ENCODE peak calls at places on chromosomes 13 and 19, in six cellular contexts. T is thoracic aorta; O is colonic mucosa; X is CD8-positive, alpha-beta T cell; W is left ventricle myocardium inferior; I is psoas muscle. K is an unnamed sample.
A peak's percentile ranks its signal among the peaks of the same experiment; 100 is the strongest.

GRCh38 chr13:97367427-97367826 is 66.5 kb upstream of the RAP2A start:
- DNase-seq in T (no peak), O (no peak), X (no peak), W (no peak), I (peak; percentile 33), K (no peak)

GRCh38 chr13:44273216-44273615 is 100.4 kb upstream of the SERP2 start:
- DNase-seq in T (no peak), O (no peak), X (no peak), W (no peak), I (no peak), K (no peak)

GRCh38 chr13:104740616-104741222 is 1674.5 kb upstream of the SLC10A2 start:
- DNase-seq in T (no peak), O (no peak), X (no peak), W (no peak), I (peak; percentile 8), K (no peak)

GRCh38 chr13:50119593-50119992 is 104.3 kb downstream of the KCNRG start:
- DNase-seq in T (no peak), O (no peak), X (no peak), W (no peak), I (no peak), K (no peak)

GRCh38 chr13:43363156-43363918 is 340.0 kb downstream of the DNAJC15 start:
- DNase-seq in T (no peak), O (no peak), X (no peak), W (no peak), I (no peak), K (no peak)

GRCh38 chr13:59461411-59461810 is 702.3 kb downstream of the DIAPH3 start:
- DNase-seq in T (no peak), O (no peak), X (no peak), W (no peak), I (no peak), K (no peak)

GRCh38 chr19:50361290-50362029 is 4.0 kb downstream of the NAPSA start:
- DNase-seq in T (no peak), O (no peak), X (no peak), W (no peak), I (no peak), K (no peak)

GRCh38 chr13:41827507-41828213 is 133.2 kb downstream of the VWA8 start:
- DNase-seq in T (peak; percentile 7), O (no peak), X (no peak), W (no peak), I (no peak), K (no peak)

GRCh38 chr13:21676611-21677021 is 5.7 kb downstream of the FGF9 start:
- DNase-seq in T (no peak), O (peak; percentile 59), X (no peak), W (no peak), I (peak; percentile 24), K (no peak)

GRCh38 chr19:48746738-48747575 is at the start of gene IZUMO1:
- DNase-seq in T (peak; percentile 43), O (peak; percentile 71), X (no peak), W (peak; percentile 84), I (peak; percentile 77), K (peak; percentile 89)

GRCh38 chr13:34894756-34895155 is 47.3 kb upstream of the NBEA start:
- DNase-seq in T (no peak), O (no peak), X (no peak), W (no peak), I (no peak), K (no peak)

GRCh38 chr19:18416778-18417249 is 2.4 kb upstream of the SSBP4 start:
- DNase-seq in T (peak; percentile 82), O (peak; percentile 85), X (no peak), W (peak; percentile 94), I (peak; percentile 90), K (peak; percentile 95)

GRCh38 chr13:57874530-57874929 is 243.0 kb downstream of the PCDH17 start:
- DNase-seq in T (no peak), O (no peak), X (no peak), W (peak; percentile 21), I (no peak), K (peak; percentile 56)

GRCh38 chr13:113852536-113853517 is 11.0 kb downstream of the GAS6 start:
- DNase-seq in T (no peak), O (peak; percentile 20), X (peak; percentile 42), W (no peak), I (no peak), K (no peak)

GRCh38 chr13:110944968-110945952 is 30.4 kb upstream of the ANKRD10 start:
- DNase-seq in T (no peak), O (no peak), X (no peak), W (no peak), I (no peak), K (no peak)

GRCh38 chr19:44142014-44142523 is 715 bp downstream of the ZNF234 start:
- DNase-seq in T (no peak), O (peak; percentile 23), X (no peak), W (no peak), I (peak; percentile 14), K (no peak)

GRCh38 chr13:111460548-111461444 is 140.4 kb downstream of the TEX29 start:
- DNase-seq in T (no peak), O (no peak), X (peak; percentile 45), W (no peak), I (peak; percentile 26), K (peak; percentile 22)

GRCh38 chr13:103810026-103810425 is 743.8 kb upstream of the SLC10A2 start:
- DNase-seq in T (no peak), O (no peak), X (no peak), W (no peak), I (no peak), K (no peak)

GRCh38 chr13:94712812-94713555 is 639 bp upstream of the SOX21 start:
- DNase-seq in T (no peak), O (no peak), X (no peak), W (no peak), I (peak; percentile 34), K (no peak)

GRCh38 chr19:56942749-56943148 is 102.2 kb upstream of the PEG3 start:
- DNase-seq in T (no peak), O (peak; percentile 19), X (no peak), W (peak; percentile 30), I (peak; percentile 21), K (peak; percentile 32)

GRCh38 chr19:18967358-18968146 is 26.5 kb upstream of the HOMER3 start:
- DNase-seq in T (peak; percentile 7), O (peak; percentile 41), X (no peak), W (peak; percentile 60), I (peak; percentile 77), K (peak; percentile 66)

DNA sequence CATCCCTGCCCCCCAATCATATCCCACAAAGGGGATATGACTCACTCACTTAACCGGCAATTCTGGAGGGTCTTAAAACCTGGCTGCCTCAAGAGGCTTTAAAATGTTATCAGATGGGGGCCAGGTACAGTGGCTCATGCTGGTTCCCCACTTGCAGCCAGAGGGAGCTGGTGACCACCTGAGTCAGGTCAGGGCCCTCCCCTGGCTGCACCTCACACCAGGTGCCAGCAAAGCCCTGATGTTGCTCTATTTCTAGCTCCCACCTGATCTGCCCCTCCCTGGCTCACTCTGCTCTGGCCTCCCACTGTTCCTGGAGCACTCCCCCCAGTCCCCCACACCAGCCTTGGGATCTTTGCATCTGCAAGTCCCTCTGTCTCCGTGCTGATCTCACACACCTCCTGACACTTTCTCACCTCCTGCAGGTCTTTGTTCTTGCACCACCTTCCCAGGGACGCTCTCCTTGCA is 14.2 kb downstream of the HPN start:
- DNase-seq in T (no peak), O (no peak), X (no peak), W (no peak), I (no peak), K (no peak)
- TF ChIP-seq CTCF in T (no peak), O (no peak), X (peak; percentile 24), W (no peak), I (no peak), K (no peak)

GRCh38 chr19:3687774-3688706 is 12.2 kb downstream of the PIP5K1C start:
- DNase-seq in T (no peak), O (peak; percentile 60), X (peak; percentile 83), W (no peak), I (no peak), K (no peak)

GRCh38 chr19:3690551-3691371 is 9.5 kb downstream of the PIP5K1C start:
- DNase-seq in T (no peak), O (no peak), X (no peak), W (no peak), I (no peak), K (no peak)

GRCh38 chr19:3683866-3684816 is 16.1 kb downstream of the PIP5K1C start:
- DNase-seq in T (no peak), O (no peak), X (no peak), W (no peak), I (no peak), K (no peak)

GRCh38 chr19:3684817-3685410 is 15.4 kb downstream of the PIP5K1C start:
- DNase-seq in T (no peak), O (no peak), X (no peak), W (no peak), I (no peak), K (no peak)

GRCh38 chr19:3687393-3687773 is 12.9 kb downstream of the PIP5K1C start:
- DNase-seq in T (no peak), O (no peak), X (no peak), W (no peak), I (no peak), K (no peak)
- H3K27ac ChIP-seq in T (peak overlapping the region; percentile 44), O (no peak overlapping the region), X (peak overlapping the region; percentile 76), W (peak overlapping the region; percentile 42), I (no peak overlapping the region), K (no peak overlapping the region)

GRCh38 chr19:17001603-17002183 is 24.9 kb downstream of the CPAMD8 start:
- DNase-seq in T (no peak), O (no peak), X (peak; percentile 79), W (no peak), I (no peak), K (peak; percentile 68)

GRCh38 chr19:17004386-17004785 is 22.2 kb downstream of the CPAMD8 start:
- DNase-seq in T (no peak), O (no peak), X (no peak), W (no peak), I (no peak), K (peak; percentile 33)

GRCh38 chr19:17006579-17006978 is 20.0 kb downstream of the CPAMD8 start:
- DNase-seq in T (no peak), O (no peak), X (no peak), W (no peak), I (no peak), K (no peak)

GRCh38 chr19:17002455-17002854 is 24.2 kb downstream of the CPAMD8 start:
- DNase-seq in T (no peak), O (no peak), X (no peak), W (no peak), I (no peak), K (no peak)

DNA sequence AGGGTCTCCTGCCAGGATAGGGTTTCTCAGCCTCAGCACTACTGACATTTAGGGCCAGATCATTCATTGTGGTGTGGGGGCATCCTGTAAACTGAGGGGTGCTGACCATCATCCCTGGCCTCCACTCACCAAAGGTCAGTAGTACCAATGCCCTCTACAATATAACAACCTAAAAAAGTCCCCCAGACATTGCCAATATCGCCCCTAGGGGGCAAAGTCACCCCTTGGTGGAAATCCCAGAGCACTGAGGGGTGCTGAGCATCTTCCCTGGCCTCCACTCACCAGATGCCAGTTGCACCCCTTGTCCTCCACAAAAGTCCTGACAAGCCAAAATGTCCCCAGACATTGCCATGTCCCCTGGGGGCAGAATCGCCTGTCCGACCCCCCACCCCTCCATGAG is 21.6 kb downstream of the CPAMD8 start:
- DNase-seq in T (no peak), O (no peak), X (no peak), W (no peak), I (no peak), K (no peak)
- TF ChIP-seq CTCF in T (no peak), O (no peak), X (no peak), W (no peak), I (no peak), K (no peak)

GRCh38 chr19:39833464-39834286 is at the start of gene DYRK1B:
- DNase-seq in T (peak; percentile 95), O (peak; percentile 97), X (peak; percentile 98), W (peak; percentile 98), I (peak; percentile 98), K (peak; percentile 99)
- H3K27ac ChIP-seq in T (peak within 1 kb of the TSS; percentile 78), O (peak within 1 kb of the TSS; percentile 82), X (peak within 1 kb of the TSS; percentile 96), W (peak within 1 kb of the TSS; percentile 90), I (peak within 1 kb of the TSS; percentile 88), K (peak within 1 kb of the TSS; percentile 82)